ENCODE peak calls at places on chromosome 6, in five cellular contexts. Q, V, L, W and M are unnamed samples.

GRCh38 chr6:43579171-43579570 is 3.2 kb downstream of the POLH start:
- DNase-seq in Q (peak), V (no peak), L (no peak), W (no peak), M (no peak)

GRCh38 chr6:139173172-139173571 is 38.3 kb downstream of the HECA start:
- DNase-seq in Q (no peak), V (no peak), L (no peak), W (no peak), M (peak)

GRCh38 chr6:15996030-15996429 is 132.9 kb upstream of the MYLIP start:
- DNase-seq in Q (no peak), V (no peak), L (no peak), W (no peak), M (peak)

GRCh38 chr6:41958022-41958856 is 16.6 kb upstream of the CCND3 start:
- DNase-seq in Q (no peak), V (no peak), L (no peak), W (no peak), M (no peak)

GRCh38 chr6:103729658-103730057 is 1130.1 kb downstream of the HACE1 start:
- DNase-seq in Q (no peak), V (no peak), L (no peak), W (no peak), M (no peak)

GRCh38 chr6:26351544-26351953 is 13.4 kb upstream of the BTN3A2 start:
- DNase-seq in Q (peak), V (peak), L (peak), W (no peak), M (peak)

GRCh38 chr6:107572886-107573285 is 83.0 kb downstream of the SOBP start:
- DNase-seq in Q (no peak), V (no peak), L (no peak), W (no peak), M (no peak)

GRCh38 chr6:129686941-129687627 is 22.9 kb downstream of the ARHGAP18 start:
- DNase-seq in Q (no peak), V (peak), L (no peak), W (no peak), M (no peak)